ENCODE peak calls at places on chromosomes 16 and 17, in eight cellular contexts. F is A673; Z is iPS DF 6.9; Y is CD8-positive, alpha-beta T cell; V is neural progenitor cell; X is cardiac muscle cell; M is CD4-positive, CD25-positive, alpha-beta regulatory T cell; U is lower lobe of right lung. E is an unnamed sample. For H3K36me3, the result is how much of the 10 kb centered on the place peaks cover.

GRCh38 chr16:88685156-88686061 is 898 bp downstream of the SNAI3 start:
- DNase-seq in F (peak), Z (no peak), Y (peak), V (peak), X (no peak), M (peak), U (peak), E (no peak)

GRCh38 chr17:64492481-64493109 is 4.3 kb downstream of the POLG2 start:
- DNase-seq in F (peak), Z (no peak), Y (peak), V (no peak), X (no peak), M (peak), U (no peak), E (no peak)

GRCh38 chr17:68909066-68909465 is 46.1 kb downstream of the ABCA8 start:
- DNase-seq in F (peak), Z (no peak), Y (no peak), V (no peak), X (no peak), M (no peak), U (no peak), E (peak)

GRCh38 chr16:1787322-1788094 is 4.7 kb downstream of the NUBP2 start:
- DNase-seq in F (no peak), Z (no peak), Y (no peak), V (no peak), X (no peak), M (no peak), U (peak), E (peak)

GRCh38 chr17:48552453-48553189 is 7.7 kb upstream of the HOXB2 start:
- DNase-seq in F (no peak), Z (no peak), Y (no peak), V (peak), X (no peak), M (no peak), U (no peak), E (no peak)

GRCh38 chr16:1645914-1646525 is 32.1 kb upstream of the JPT2 start:
- DNase-seq in F (peak), Z (no peak), Y (peak), V (no peak), X (no peak), M (peak), U (no peak), E (no peak)

GRCh38 chr16:23826528-23827244 is 9.1 kb upstream of the PRKCB start:
- DNase-seq in F (no peak), Z (no peak), Y (no peak), V (no peak), X (no peak), M (no peak), U (no peak), E (no peak)

GRCh38 chr17:19740933-19741332 is 7.2 kb downstream of the ALDH3A1 start:
- DNase-seq in F (no peak), Z (no peak), Y (no peak), V (no peak), X (no peak), M (no peak), U (no peak), E (no peak)

GRCh38 chr17:45430738-45431530 is 1.7 kb downstream of the ARHGAP27 start:
- DNase-seq in F (no peak), Z (no peak), Y (no peak), V (peak), X (no peak), M (no peak), U (peak), E (peak)

GRCh38 chr16:9438991-9439390 is 347.5 kb downstream of the HAPSTR1 start:
- DNase-seq in F (no peak), Z (no peak), Y (no peak), V (no peak), X (no peak), M (no peak), U (no peak), E (no peak)

GRCh38 chr17:48612854-48613691 is 2.0 kb downstream of the HOXB8 start:
- DNase-seq in F (peak), Z (no peak), Y (peak), V (peak), X (peak), M (peak), U (no peak), E (peak)

GRCh38 chr16:81181013-81181720 is 57.3 kb upstream of the BCO1 start:
- DNase-seq in F (peak), Z (peak), Y (no peak), V (peak), X (peak), M (no peak), U (peak), E (no peak)

GRCh38 chr17:45225964-45226530 is 4.4 kb downstream of the FMNL1 start:
- DNase-seq in F (no peak), Z (no peak), Y (peak), V (no peak), X (no peak), M (peak), U (peak), E (peak)

GRCh38 chr17:19238167-19238505 is 970 bp downstream of the EPN2 start:
- DNase-seq in F (peak), Z (no peak), Y (no peak), V (peak), X (peak), M (no peak), U (peak), E (peak)

GRCh38 chr17:77375917-77376651 is 235.3 kb downstream of the SEC14L1 start:
- DNase-seq in F (no peak), Z (no peak), Y (peak), V (peak), X (peak), M (peak), U (no peak), E (no peak)

GRCh38 chr16:27369806-27370205 is 32.2 kb upstream of the IL21R start:
- DNase-seq in F (no peak), Z (no peak), Y (no peak), V (no peak), X (no peak), M (no peak), U (no peak), E (no peak)

DNA sequence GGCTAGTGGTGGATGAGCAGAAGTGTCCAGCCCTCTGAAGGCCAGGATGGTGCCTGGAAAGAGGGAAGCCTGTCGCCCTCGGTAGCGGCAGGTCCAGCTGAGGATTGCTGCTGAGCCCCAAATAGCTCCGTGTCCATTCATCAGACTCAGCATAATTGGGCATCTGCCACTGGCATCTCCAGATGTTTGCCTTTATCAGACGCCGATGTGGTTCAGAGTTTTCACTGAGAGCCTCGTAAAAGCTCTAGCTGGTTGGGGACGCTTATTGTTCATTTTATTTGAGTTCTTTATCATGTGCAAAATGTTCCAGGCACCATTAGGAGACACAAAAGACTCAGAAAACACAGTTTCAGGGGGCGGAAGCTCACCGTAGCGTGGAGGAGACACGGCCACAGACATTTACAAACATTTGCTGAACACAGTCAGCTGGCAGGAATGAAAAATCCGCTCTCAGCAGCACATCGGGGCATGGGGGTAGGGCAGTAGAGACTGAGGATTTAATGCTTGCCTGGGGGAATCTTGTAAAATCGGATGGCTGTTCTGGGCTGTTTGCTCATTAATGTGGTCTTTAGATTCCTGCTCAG is 41.8 kb downstream of the SMPD3 start:
- DNase-seq in F (peak), Z (no peak), Y (no peak), V (no peak), X (no peak), M (no peak), U (peak), E (no peak)
- H3K4me3 ChIP-seq in F (no peak), Z (no peak), Y (no peak), V (no peak), X (no peak), M (no peak), U (no peak), E (no peak)

GRCh38 chr16:55571-56136 is 2.0 kb downstream of the SNRNP25 start:
- DNase-seq in F (no peak), Z (no peak), Y (no peak), V (no peak), X (no peak), M (no peak), U (peak), E (no peak)

GRCh38 chr16:59440-60059 is 5.9 kb downstream of the SNRNP25 start:
- DNase-seq in F (no peak), Z (no peak), Y (no peak), V (no peak), X (no peak), M (no peak), U (no peak), E (no peak)

GRCh38 chr16:56231-56927 is 2.8 kb downstream of the SNRNP25 start:
- DNase-seq in F (no peak), Z (no peak), Y (no peak), V (no peak), X (no peak), M (no peak), U (no peak), E (no peak)

GRCh38 chr16:58491-59439 is 5.1 kb downstream of the SNRNP25 start:
- DNase-seq in F (no peak), Z (no peak), Y (no peak), V (no peak), X (no peak), M (no peak), U (peak), E (no peak)

DNA sequence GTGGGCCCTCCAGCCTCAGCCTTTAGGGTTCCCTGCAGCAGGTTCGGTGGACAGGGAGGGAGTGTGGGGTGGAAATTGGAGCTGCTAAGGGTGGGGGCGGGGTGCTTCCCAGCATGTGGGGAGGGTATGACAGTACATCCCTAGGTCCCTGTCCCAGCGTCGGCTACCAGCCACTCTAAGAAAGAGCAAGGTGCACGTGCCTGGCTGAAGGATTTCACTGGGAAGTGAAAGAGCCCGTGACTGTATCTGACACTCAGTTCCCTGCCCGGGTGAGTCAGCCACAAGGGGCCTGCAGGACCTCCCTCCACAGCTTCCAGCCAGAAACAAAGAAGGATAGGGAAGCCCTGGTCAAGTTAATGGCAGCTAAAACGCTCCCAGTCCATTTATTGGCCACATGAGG is 4.1 kb downstream of the SNRNP25 start:
- DNase-seq in F (no peak), Z (no peak), Y (no peak), V (no peak), X (no peak), M (no peak), U (peak), E (no peak)
- H3K36me3 ChIP-seq in F (under half), Z (under half), Y (under half), V (under half), X (under half), M (under half), U (half or more), E (under half)

GRCh38 chr16:17416461-17417221 is 54.1 kb downstream of the XYLT1 start:
- DNase-seq in F (no peak), Z (no peak), Y (peak), V (no peak), X (peak), M (peak), U (peak), E (peak)
- H3K4me3 ChIP-seq in F (no peak), Z (no peak), Y (peak), V (no peak), X (no peak), M (peak), U (no peak), E (no peak)

DNA sequence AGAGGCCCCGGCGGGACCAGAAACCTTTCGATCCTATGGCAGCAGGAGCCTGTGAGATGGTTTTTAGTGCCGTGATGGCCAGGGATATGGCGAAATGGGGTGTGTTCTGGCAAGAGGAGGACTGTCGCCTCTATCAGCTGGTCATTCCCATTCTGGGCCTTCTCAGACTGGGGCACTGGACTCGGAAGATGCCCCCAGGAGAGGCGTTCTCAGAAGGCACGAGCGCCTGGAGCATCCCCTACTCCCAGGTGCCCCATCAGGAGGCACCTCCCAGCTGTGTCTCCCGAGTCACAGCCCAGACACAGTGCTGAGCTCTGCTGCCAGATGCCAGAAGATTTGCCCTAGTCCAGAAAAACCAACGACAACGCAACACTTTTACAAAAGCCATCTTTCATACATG is 54.6 kb upstream of the ENDOV start:
- DNase-seq in F (no peak), Z (no peak), Y (no peak), V (no peak), X (no peak), M (no peak), U (no peak), E (no peak)
- H3K36me3 ChIP-seq in F (half or more), Z (under half), Y (half or more), V (under half), X (under half), M (half or more), U (half or more), E (under half)

GRCh38 chr16:31542763-31543162 is 15.1 kb downstream of the AHSP start:
- DNase-seq in F (no peak), Z (no peak), Y (no peak), V (no peak), X (no peak), M (no peak), U (no peak), E (no peak)

GRCh38 chr16:31535737-31536136 is 8.0 kb downstream of the AHSP start:
- DNase-seq in F (no peak), Z (no peak), Y (no peak), V (no peak), X (no peak), M (no peak), U (no peak), E (no peak)

GRCh38 chr16:31538199-31538598 is 10.5 kb downstream of the AHSP start:
- DNase-seq in F (no peak), Z (no peak), Y (no peak), V (no peak), X (no peak), M (no peak), U (no peak), E (no peak)

GRCh38 chr16:31536804-31537361 is 9.2 kb downstream of the AHSP start:
- DNase-seq in F (no peak), Z (no peak), Y (no peak), V (no peak), X (no peak), M (no peak), U (no peak), E (no peak)

DNA sequence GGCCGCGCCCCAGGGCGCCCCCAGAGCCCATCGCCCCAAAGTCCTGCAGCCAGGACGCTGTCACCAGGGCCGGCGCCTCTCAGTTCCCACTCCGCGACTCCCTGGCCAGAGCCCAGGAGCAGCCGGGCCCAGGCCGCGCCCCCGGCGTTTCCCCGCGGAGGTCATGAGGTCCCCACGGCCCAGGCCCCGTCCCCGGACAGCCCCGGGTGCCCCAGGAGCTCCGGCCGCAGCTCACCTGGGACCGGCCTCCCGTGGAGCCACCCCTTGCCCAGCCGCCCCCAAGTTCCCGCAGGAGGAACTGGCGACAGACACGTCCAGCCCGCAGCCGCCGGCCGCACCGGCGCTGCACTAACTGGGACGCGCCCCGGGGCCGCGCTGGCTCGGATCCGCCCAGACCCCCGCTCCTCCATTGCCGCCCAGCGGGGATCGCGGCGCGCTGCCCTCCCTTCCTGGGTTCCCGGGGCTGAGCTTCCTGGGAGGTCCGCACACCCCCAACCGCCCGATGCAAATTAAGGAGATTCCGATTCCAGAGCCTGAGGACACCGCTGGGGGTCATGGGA is 9.7 kb downstream of the AHSP start:
- DNase-seq in F (peak), Z (no peak), Y (no peak), V (peak), X (peak), M (no peak), U (peak), E (no peak)
- H3K4me3 ChIP-seq in F (no peak), Z (peak), Y (no peak), V (peak), X (peak), M (no peak), U (peak), E (no peak)

GRCh38 chr16:84763629-84764028 is 56.2 kb upstream of the CRISPLD2 start:
- DNase-seq in F (no peak), Z (no peak), Y (no peak), V (no peak), X (no peak), M (no peak), U (no peak), E (no peak)
- H3K36me3 ChIP-seq in F (half or more), Z (under half), Y (under half), V (under half), X (half or more), M (half or more), U (half or more), E (under half)